ENCODE peak calls at places on chromosomes 13 and 19, in eight cellular contexts. C, X, V, A, D, F, Y and S are unnamed samples. For H3K4me1, the result is how much of the 10 kb centered on the place peaks cover.

GRCh38 chr13:31043891-31044657 is 111.6 kb downstream of the TEX26 start:
- DNase-seq in A (peak), X (peak), F (peak), V (peak), C (peak), Y (peak), D (peak), S (peak)

GRCh38 chr19:57560049-57560491 is 407 bp upstream of the ZNF550 start:
- DNase-seq in Y (no peak), D (no peak), A (no peak), C (peak), X (peak), V (peak), F (peak), S (no peak)

GRCh38 chr19:39083983-39084731 is at the start of gene ACP7:
- DNase-seq in X (peak), Y (no peak), C (no peak), D (no peak), V (no peak), F (no peak), A (no peak), S (no peak)

GRCh38 chr19:12766051-12766521 is 9.3 kb downstream of the HOOK2 start:
- DNase-seq in V (peak), C (peak), D (no peak), X (peak), A (peak), Y (peak), F (no peak), S (no peak)

GRCh38 chr19:8161135-8161646 is 11.8 kb upstream of the FBN3 start:
- DNase-seq in D (peak), A (no peak), C (no peak), V (no peak), Y (peak), F (peak), X (peak), S (no peak)

GRCh38 chr13:112685856-112686255 is 4.0 kb upstream of the ATP11A start:
- DNase-seq in V (no peak), D (no peak), F (no peak), C (no peak), A (no peak), Y (no peak), X (no peak), S (no peak)

GRCh38 chr19:3366104-3366760 is at the start of gene NFIC:
- DNase-seq in C (peak), A (peak), F (peak), X (peak), Y (no peak), D (peak), V (peak), S (no peak)

GRCh38 chr19:33064778-33065550 is at the start of gene RHPN2:
- DNase-seq in V (no peak), D (peak), C (peak), F (peak), X (peak), Y (peak), A (peak), S (no peak)

GRCh38 chr19:48510421-48511268 is 990 bp downstream of the LMTK3 start:
- DNase-seq in Y (peak), A (peak), X (peak), D (peak), F (peak), V (peak), C (peak), S (peak)

GRCh38 chr19:5891938-5892771 is 11.4 kb downstream of the NDUFA11 start:
- DNase-seq in A (no peak), Y (no peak), X (peak), D (peak), C (no peak), V (peak), F (peak), S (no peak)

GRCh38 chr13:77896977-77897376 is 21.7 kb downstream of the EDNRB start:
- DNase-seq in A (no peak), D (no peak), X (peak), C (no peak), V (no peak), F (no peak), Y (no peak), S (no peak)

GRCh38 chr19:33622809-33623511 is 1.2 kb downstream of the CHST8 start:
- DNase-seq in D (peak), C (no peak), F (no peak), Y (no peak), V (no peak), A (no peak), X (no peak), S (no peak)

GRCh38 chr13:99150575-99151370 is 49.9 kb upstream of the UBAC2 start:
- DNase-seq in F (peak), D (no peak), Y (no peak), C (no peak), X (peak), V (peak), A (no peak), S (no peak)

GRCh38 chr13:111210945-111211469 is 95.9 kb downstream of the ARHGEF7 start:
- DNase-seq in V (peak), Y (no peak), D (peak), C (no peak), X (no peak), F (no peak), A (no peak), S (no peak)

GRCh38 chr13:111209613-111210012 is 94.5 kb downstream of the ARHGEF7 start:
- DNase-seq in D (no peak), X (no peak), C (no peak), A (no peak), F (no peak), V (no peak), Y (no peak), S (no peak)

GRCh38 chr13:111210082-111210481 is 95.0 kb downstream of the ARHGEF7 start:
- DNase-seq in C (no peak), X (no peak), A (no peak), D (no peak), V (no peak), F (no peak), Y (no peak), S (no peak)

GRCh38 chr13:111211789-111212516 is 96.8 kb downstream of the ARHGEF7 start:
- DNase-seq in D (peak), Y (no peak), C (no peak), X (no peak), A (no peak), V (peak), F (peak), S (no peak)

DNA sequence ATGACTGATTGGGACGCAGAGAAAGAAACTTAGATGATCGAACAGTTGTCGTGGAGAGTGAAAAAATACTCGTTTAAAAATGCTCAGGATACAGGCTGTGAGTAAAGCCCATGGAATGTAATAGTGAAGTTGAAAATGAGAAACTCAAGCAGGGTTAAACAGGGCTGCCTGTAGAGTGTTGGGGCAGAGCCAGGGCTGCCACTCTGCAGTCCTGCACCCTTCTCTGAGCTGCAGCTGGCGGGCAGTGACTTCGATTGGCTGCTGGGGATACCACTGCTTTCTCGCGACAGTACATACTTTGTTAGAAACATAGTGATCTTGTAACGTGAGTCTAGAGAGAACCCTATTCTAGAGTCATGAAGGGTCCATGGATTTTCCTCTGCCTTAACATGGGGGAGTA is 95.4 kb downstream of the ARHGEF7 start:
- DNase-seq in X (peak), A (no peak), F (peak), V (peak), Y (no peak), C (no peak), D (peak), S (no peak)
- H3K4me3 ChIP-seq in X (no peak), A (no peak), F (peak), V (peak), Y (no peak), C (no peak), D (no peak), S (no peak)

GRCh38 chr13:110266983-110267382 is 40.0 kb downstream of the COL4A1 start:
- DNase-seq in D (peak), V (no peak), X (no peak), C (no peak), A (no peak), F (no peak), Y (no peak), S (no peak)

GRCh38 chr13:110265341-110265681 is 41.6 kb downstream of the COL4A1 start:
- DNase-seq in V (no peak), F (no peak), A (no peak), Y (no peak), X (no peak), C (no peak), D (no peak), S (no peak)

GRCh38 chr13:110264685-110265275 is 42.2 kb downstream of the COL4A1 start:
- DNase-seq in D (peak), F (no peak), A (no peak), Y (no peak), V (no peak), C (no peak), X (no peak), S (no peak)

GRCh38 chr13:110266431-110266809 is 40.5 kb downstream of the COL4A1 start:
- DNase-seq in Y (no peak), V (no peak), D (no peak), A (no peak), F (no peak), X (no peak), C (no peak), S (no peak)

DNA sequence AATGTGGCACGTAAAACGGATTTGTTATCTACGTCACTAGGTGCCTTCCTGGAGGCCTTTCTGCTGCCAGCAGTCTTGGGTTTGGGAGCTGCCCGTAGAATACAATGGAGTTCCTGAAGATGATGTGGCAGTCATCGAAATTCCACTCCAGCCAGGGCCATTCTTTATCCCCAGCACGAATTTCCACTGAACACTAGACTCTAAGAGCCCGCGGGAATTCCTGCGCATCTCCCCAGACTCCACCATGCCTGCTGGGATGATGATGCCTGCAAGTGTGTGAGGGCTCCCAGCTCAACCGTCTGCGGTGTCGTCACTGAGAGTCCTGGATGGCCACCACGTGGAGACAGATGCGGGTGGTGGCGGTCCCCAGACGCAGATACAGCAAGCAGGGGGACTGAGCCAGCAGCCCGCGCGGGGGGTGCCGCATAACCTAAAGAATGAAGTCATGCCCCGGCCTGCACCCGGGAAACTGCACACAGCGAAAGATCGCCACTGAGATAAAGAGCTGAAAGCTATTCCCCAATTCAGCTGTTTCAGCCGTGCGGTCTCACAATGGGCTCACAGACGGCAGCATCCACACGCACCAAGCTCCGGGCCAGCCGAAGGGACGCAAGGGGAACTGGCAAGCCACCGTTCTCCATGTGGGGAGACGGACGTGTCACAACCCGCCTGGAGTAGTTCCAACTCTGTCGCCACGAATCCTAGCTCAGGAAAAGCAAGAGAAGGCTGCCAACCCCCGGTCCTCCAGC is 41.1 kb downstream of the COL4A1 start:
- DNase-seq in X (no peak), C (no peak), Y (no peak), F (peak), V (no peak), A (peak), D (peak), S (no peak)
- H3K4me1 ChIP-seq in X (under half), C (under half), Y (under half), F (under half), V (under half), A (under half), D (under half), S (under half)

GRCh38 chr19:47243364-47243775 is 12.4 kb upstream of the BBC3 start:
- DNase-seq in C (no peak), X (no peak), F (no peak), V (peak), D (no peak), Y (no peak), A (no peak), S (no peak)
- H3K27ac ChIP-seq in C (no peak), X (no peak), F (peak), V (peak), D (peak), Y (peak), A (no peak), S (peak)

GRCh38 chr19:796692-797527 is at the start of gene PTBP1:
- DNase-seq in V (peak), A (peak), X (peak), C (peak), Y (peak), D (peak), F (peak), S (peak)

GRCh38 chr19:793775-794174 is 3.5 kb upstream of the PTBP1 start:
- DNase-seq in D (no peak), V (no peak), F (no peak), A (no peak), Y (no peak), X (no peak), C (no peak), S (no peak)

GRCh38 chr19:794989-795658 is 2.1 kb upstream of the PTBP1 start:
- DNase-seq in V (no peak), Y (no peak), F (no peak), D (no peak), C (no peak), X (no peak), A (no peak), S (no peak)

GRCh38 chr19:797528-798414 is 519 bp downstream of the PTBP1 start:
- DNase-seq in F (peak), A (peak), Y (peak), X (peak), C (peak), D (peak), V (peak), S (peak)

GRCh38 chr19:795691-796581 is 1.3 kb upstream of the PTBP1 start:
- DNase-seq in F (no peak), D (no peak), Y (no peak), X (no peak), V (no peak), C (no peak), A (no peak), S (no peak)
- H3K4me3 ChIP-seq in F (peak), D (no peak), Y (peak), X (peak), V (peak), C (peak), A (peak), S (peak)

DNA sequence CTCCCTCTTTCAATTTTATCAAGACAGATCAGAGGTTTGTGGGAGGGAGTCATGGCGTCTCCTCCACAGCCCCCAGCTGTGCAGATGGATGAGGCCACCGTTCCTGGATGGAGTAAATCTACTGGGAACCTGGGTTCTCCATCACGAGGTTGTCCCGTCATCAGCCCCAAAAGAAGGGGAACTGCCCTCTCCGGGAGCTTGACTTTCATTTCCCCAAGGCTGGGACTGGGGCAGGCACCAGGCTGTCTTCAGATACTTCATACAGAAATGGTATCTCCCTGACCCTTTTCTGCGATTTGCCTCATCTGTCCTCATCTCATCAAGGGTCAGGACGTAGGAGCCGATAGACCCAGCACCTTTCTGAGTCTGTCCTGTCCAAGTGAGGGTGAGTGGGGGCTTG is 9.8 kb downstream of the LILRB2 start:
- DNase-seq in C (no peak), D (no peak), X (no peak), V (no peak), Y (no peak), A (no peak), F (no peak), S (no peak)
- H3K4me1 ChIP-seq in C (under half), D (under half), X (under half), V (under half), Y (under half), A (under half), F (under half), S (under half)

GRCh38 chr13:107450426-107450825 is 764.9 kb downstream of the LIG4 start:
- DNase-seq in F (peak), C (no peak), Y (no peak), A (no peak), X (no peak), D (no peak), V (no peak), S (no peak)
- H3K27ac ChIP-seq in F (peak), C (no peak), Y (no peak), A (no peak), X (peak), D (no peak), V (peak), S (no peak)

GRCh38 chr13:50842246-50842645 is 1.2 kb downstream of the DLEU7 start:
- DNase-seq in Y (no peak), X (no peak), A (no peak), F (no peak), D (no peak), C (no peak), V (no peak), S (no peak)
- H3K4me3 ChIP-seq in Y (no peak), X (no peak), A (no peak), F (no peak), D (no peak), C (no peak), V (no peak), S (no peak)

GRCh38 chr19:1241417-1242095 is at the start of gene ATP5F1D:
- DNase-seq in F (peak), A (peak), C (peak), V (peak), Y (peak), X (peak), D (peak), S (peak)

GRCh38 chr19:1238373-1239303 is 833 bp upstream of the CBARP start:
- DNase-seq in Y (no peak), C (no peak), V (no peak), A (no peak), X (no peak), F (no peak), D (no peak), S (no peak)

GRCh38 chr19:1239420-1239795 is 1.6 kb upstream of the CBARP start:
- DNase-seq in V (no peak), F (no peak), Y (no peak), C (no peak), D (no peak), X (no peak), A (no peak), S (no peak)

GRCh38 chr19:1239796-1240737 is 1.5 kb upstream of the ATP5F1D start:
- DNase-seq in C (peak), A (peak), Y (peak), X (peak), D (peak), V (peak), F (peak), S (peak)

GRCh38 chr19:1240925-1241324 is 626 bp upstream of the ATP5F1D start:
- DNase-seq in Y (no peak), A (no peak), X (no peak), C (no peak), V (no peak), D (no peak), F (no peak), S (no peak)
- H3K4me1 ChIP-seq in Y (under half), A (under half), X (under half), C (under half), V (under half), D (under half), F (under half), S (under half)